ENCODE peak calls at places on chromosomes 16 and 17, in six cellular contexts. S is A549, B is HepG2, Z is K562, X is endothelial cell of umbilical vein, A is GM12878. V is an unnamed sample.

GRCh38 chr16:4846503-4846900 is 586 bp downstream of the GLYR1 start:
- DNase-seq in B (peak), X (peak), S (no peak), Z (peak), A (no peak), V (peak)

GRCh38 chr17:42285346-42286050 is 2.8 kb upstream of the STAT5A start:
- DNase-seq in B (no peak), A (no peak), S (no peak), Z (no peak), X (no peak), V (no peak)

GRCh38 chr16:11603331-11603750 is 16.6 kb upstream of the LITAF start:
- DNase-seq in A (no peak), B (no peak), X (no peak), S (no peak), Z (no peak), V (no peak)

GRCh38 chr16:89897204-89897603 is 21.5 kb upstream of the MC1R start:
- DNase-seq in S (no peak), A (no peak), Z (no peak), X (no peak), B (no peak), V (no peak)

GRCh38 chr17:13353590-13353989 is 248.1 kb downstream of the HS3ST3A1 start:
- DNase-seq in X (no peak), Z (no peak), B (no peak), A (no peak), S (no peak), V (no peak)

GRCh38 chr17:27907976-27908558 is 14.9 kb upstream of the LYRM9 start:
- DNase-seq in X (no peak), Z (peak), B (no peak), S (no peak), A (no peak), V (no peak)

GRCh38 chr16:88650749-88651275 is at the start of gene CYBA:
- DNase-seq in B (peak), S (peak), Z (peak), X (peak), A (peak), V (peak)

GRCh38 chr17:77645441-77646430 is 312.8 kb upstream of the TNRC6C start:
- DNase-seq in Z (no peak), B (no peak), S (no peak), X (no peak), A (no peak), V (peak)

GRCh38 chr16:66247516-66248089 is 118.9 kb upstream of the CDH5 start:
- DNase-seq in S (no peak), X (no peak), Z (no peak), B (no peak), A (no peak), V (no peak)

GRCh38 chr17:60510031-60510430 is 16.0 kb downstream of the APPBP2 start:
- DNase-seq in S (no peak), A (no peak), B (no peak), Z (no peak), X (no peak), V (no peak)

GRCh38 chr16:12896562-12896961 is 4.8 kb upstream of the SHISA9 start:
- DNase-seq in A (no peak), S (no peak), Z (peak), B (peak), X (peak), V (peak)

GRCh38 chr16:17470002-17470870 is 524 bp downstream of the XYLT1 start:
- DNase-seq in Z (no peak), B (no peak), A (no peak), S (peak), X (no peak), V (peak)

GRCh38 chr17:19709841-19710240 is 6.5 kb downstream of the SLC47A2 start:
- DNase-seq in X (no peak), B (no peak), A (no peak), Z (no peak), S (no peak), V (no peak)

GRCh38 chr16:69618307-69618706 is 52.5 kb downstream of the NFAT5 start:
- DNase-seq in B (no peak), S (no peak), Z (no peak), A (no peak), X (peak), V (no peak)

GRCh38 chr16:80993293-80993691 is 13.4 kb downstream of the CMC2 start:
- DNase-seq in X (peak), B (peak), Z (peak), A (no peak), S (no peak), V (no peak)

GRCh38 chr17:46984341-46984740 is 5.3 kb upstream of the RPRML start:
- DNase-seq in Z (no peak), B (no peak), X (no peak), A (no peak), S (no peak), V (no peak)

GRCh38 chr17:73278465-73279453 is 17.1 kb upstream of the CPSF4L start:
- DNase-seq in A (no peak), Z (no peak), X (peak), B (no peak), S (no peak), V (no peak)

GRCh38 chr17:77733576-77734296 is 224.8 kb upstream of the TNRC6C start:
- DNase-seq in S (no peak), X (no peak), B (no peak), Z (no peak), A (no peak), V (no peak)

GRCh38 chr16:30082545-30083090 is 6.8 kb downstream of the PPP4C start:
- DNase-seq in S (no peak), X (no peak), A (no peak), Z (no peak), B (no peak), V (no peak)

GRCh38 chr17:35789044-35789443 is 6.4 kb downstream of the MMP28 start:
- DNase-seq in X (no peak), S (no peak), B (no peak), A (no peak), Z (no peak), V (no peak)

GRCh38 chr16:63813862-63814261 is 1308.0 kb downstream of the CDH11 start:
- DNase-seq in A (no peak), S (no peak), B (no peak), X (no peak), Z (no peak), V (no peak)

GRCh38 chr17:57242148-57242547 is 14.2 kb upstream of the MSI2 start:
- DNase-seq in B (no peak), X (no peak), A (no peak), S (no peak), Z (no peak), V (no peak)
- TF ChIP-seq MAX in B (no peak), X (no peak), A (no peak), S (no peak), Z (no peak), V (no peak)

DNA sequence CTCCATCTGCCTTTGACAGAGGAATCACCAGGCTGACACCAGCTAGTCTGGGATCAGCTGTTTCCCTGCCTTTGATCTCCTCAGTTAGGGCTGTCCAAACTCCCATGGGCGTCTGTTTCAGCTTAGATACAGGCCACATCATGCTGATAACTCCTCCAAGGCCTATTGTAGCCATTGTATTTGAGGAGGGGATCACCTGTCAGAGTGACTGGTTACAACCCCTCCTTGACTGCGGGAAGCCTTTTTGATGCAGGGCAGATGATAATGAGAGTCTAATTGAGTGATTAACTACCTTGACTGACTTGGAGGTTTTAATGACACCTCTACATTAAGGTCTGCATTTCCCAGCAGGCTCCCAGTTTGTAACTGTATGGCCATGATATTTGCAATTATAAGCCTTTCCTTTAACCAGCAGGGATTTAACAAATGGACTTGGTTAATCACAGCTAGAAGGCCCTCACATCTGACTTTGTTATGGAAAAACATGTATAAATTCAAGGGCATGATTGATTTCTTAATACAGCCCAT is 863.5 kb downstream of the KCNJ2 start:
- DNase-seq in A (no peak), X (no peak), S (no peak), Z (no peak), B (no peak), V (no peak)
- TF ChIP-seq MYC in A (no peak), X (no peak), S (no peak), Z (no peak), B (no peak), V (no peak)

GRCh38 chr16:55480228-55480655 is 1.2 kb downstream of the MMP2 start:
- DNase-seq in B (no peak), A (no peak), Z (peak), S (no peak), X (peak), V (peak)

GRCh38 chr16:55482056-55482455 is 3.1 kb downstream of the MMP2 start:
- DNase-seq in B (no peak), S (no peak), X (no peak), A (no peak), Z (no peak), V (no peak)

GRCh38 chr16:55476625-55477533 is 2.1 kb upstream of the MMP2 start:
- DNase-seq in S (no peak), B (no peak), Z (no peak), X (no peak), A (no peak), V (no peak)

GRCh38 chr16:55479560-55480197 is 681 bp downstream of the MMP2 start:
- DNase-seq in A (no peak), Z (no peak), X (peak), B (no peak), S (no peak), V (no peak)

DNA sequence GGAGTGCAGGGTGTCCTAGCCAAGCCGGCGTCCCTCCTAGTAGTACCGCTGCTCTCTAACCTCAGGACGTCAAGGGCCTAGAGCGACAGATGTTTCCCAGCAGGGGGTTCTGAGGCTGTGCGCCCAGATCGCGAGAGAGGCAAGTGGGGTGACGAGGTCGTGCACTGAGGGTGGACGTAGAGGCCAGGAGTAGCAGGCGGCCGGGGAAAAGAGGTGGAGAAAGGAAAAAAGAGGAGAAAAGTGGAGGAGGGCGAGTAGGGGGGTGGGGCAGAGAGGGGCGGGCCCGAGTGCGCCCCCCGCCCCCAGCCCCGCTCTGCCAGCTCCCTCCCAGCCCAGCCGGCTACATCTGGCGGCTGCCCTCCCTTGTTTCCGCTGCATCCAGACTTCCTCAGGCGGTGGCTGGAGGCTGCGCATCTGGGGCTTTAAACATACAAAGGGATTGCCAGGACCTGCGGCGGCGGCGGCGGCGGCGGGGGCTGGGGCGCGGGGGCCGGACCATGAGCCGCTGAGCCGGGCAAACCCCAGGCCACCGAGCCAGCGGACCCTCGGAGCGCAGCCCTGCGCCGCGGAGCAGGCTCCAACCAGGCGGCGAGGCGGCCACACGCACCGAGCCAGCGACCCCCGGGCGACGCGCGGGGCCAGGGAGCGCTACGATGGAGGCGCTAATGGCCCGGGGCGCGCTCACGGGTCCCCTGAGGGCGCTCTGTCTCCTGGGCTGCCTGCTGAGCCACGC is at the start of gene MMP2:
- DNase-seq in B (no peak), Z (no peak), A (no peak), X (peak), S (no peak), V (peak)
- TF ChIP-seq CTCF in B (no peak), Z (no peak), A (no peak), X (no peak), S (no peak), V (no peak)

GRCh38 chr17:64177346-64178010 is 47.5 kb upstream of the ERN1 start:
- DNase-seq in B (no peak), X (no peak), S (no peak), A (no peak), Z (no peak), V (no peak)

GRCh38 chr17:64178011-64178825 is 48.3 kb upstream of the ERN1 start:
- DNase-seq in X (no peak), B (peak), A (no peak), Z (no peak), S (no peak), V (no peak)

GRCh38 chr17:64182325-64183012 is 52.5 kb upstream of the ERN1 start:
- DNase-seq in Z (no peak), B (no peak), X (no peak), A (no peak), S (no peak), V (no peak)

GRCh38 chr17:64180089-64180488 is 50.1 kb upstream of the ERN1 start:
- DNase-seq in A (no peak), X (peak), S (no peak), B (no peak), Z (no peak), V (peak)

DNA sequence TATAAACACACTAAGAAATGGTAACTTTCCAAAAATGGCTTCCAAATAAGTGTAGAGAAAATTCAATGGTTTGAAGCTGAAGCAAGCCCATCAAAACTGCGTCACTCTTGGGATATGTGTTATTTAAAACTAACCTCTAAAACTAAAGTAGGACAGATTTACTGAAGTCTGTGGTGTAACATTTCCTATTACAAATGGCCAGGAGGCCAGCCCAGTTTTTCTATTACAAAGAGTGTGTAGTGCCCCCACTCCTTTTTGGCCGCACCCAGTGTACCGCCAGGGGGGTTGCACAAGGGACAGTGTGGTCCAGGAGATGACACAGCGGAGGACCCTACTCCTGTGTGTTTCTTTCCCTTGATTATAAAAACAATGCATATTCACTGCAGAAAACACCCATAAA is 50.7 kb upstream of the ERN1 start:
- DNase-seq in S (no peak), A (no peak), X (no peak), B (no peak), Z (no peak), V (peak)
- TF ChIP-seq MAX in S (no peak), A (no peak), X (no peak), B (no peak), Z (no peak), V (no peak)

GRCh38 chr17:29625037-29625750 is 2.5 kb upstream of the CORO6 start:
- DNase-seq in A (no peak), X (no peak), Z (no peak), S (no peak), B (no peak), V (no peak)

GRCh38 chr17:29623283-29623647 is 553 bp upstream of the CORO6 start:
- DNase-seq in A (no peak), Z (no peak), X (no peak), B (no peak), S (no peak), V (no peak)

GRCh38 chr17:29621751-29622194 is 939 bp downstream of the CORO6 start:
- DNase-seq in A (no peak), X (no peak), B (no peak), S (no peak), Z (peak), V (no peak)

GRCh38 chr17:29622337-29623282 is at the start of gene CORO6:
- DNase-seq in X (peak), S (peak), A (no peak), Z (peak), B (no peak), V (peak)

GRCh38 chr17:29624586-29624985 is 1.9 kb upstream of the CORO6 start:
- DNase-seq in B (no peak), Z (no peak), X (no peak), S (no peak), A (no peak), V (no peak)
- TF ChIP-seq MYC in B (no peak), Z (no peak), X (no peak), S (no peak), A (no peak), V (no peak)

GRCh38 chr17:62692721-62693431 is 65.4 kb downstream of the MRC2 start:
- DNase-seq in Z (peak), A (no peak), X (no peak), B (peak), S (peak), V (peak)
- TF ChIP-seq CTCF in Z (peak), A (peak), X (peak), B (peak), S (peak), V (peak)

GRCh38 chr17:78888911-78889496 is 14.0 kb downstream of the CEP295NL start:
- DNase-seq in X (no peak), Z (no peak), S (no peak), B (no peak), A (no peak), V (no peak)

GRCh38 chr17:78892062-78892456 is 10.9 kb downstream of the CEP295NL start:
- DNase-seq in B (no peak), S (no peak), A (no peak), Z (no peak), X (no peak), V (no peak)

GRCh38 chr17:78891406-78892061 is 11.5 kb downstream of the CEP295NL start:
- DNase-seq in A (no peak), Z (no peak), X (no peak), B (no peak), S (no peak), V (no peak)

GRCh38 chr17:78889525-78889924 is 13.5 kb downstream of the CEP295NL start:
- DNase-seq in S (no peak), Z (no peak), B (no peak), X (no peak), A (peak), V (no peak)

DNA sequence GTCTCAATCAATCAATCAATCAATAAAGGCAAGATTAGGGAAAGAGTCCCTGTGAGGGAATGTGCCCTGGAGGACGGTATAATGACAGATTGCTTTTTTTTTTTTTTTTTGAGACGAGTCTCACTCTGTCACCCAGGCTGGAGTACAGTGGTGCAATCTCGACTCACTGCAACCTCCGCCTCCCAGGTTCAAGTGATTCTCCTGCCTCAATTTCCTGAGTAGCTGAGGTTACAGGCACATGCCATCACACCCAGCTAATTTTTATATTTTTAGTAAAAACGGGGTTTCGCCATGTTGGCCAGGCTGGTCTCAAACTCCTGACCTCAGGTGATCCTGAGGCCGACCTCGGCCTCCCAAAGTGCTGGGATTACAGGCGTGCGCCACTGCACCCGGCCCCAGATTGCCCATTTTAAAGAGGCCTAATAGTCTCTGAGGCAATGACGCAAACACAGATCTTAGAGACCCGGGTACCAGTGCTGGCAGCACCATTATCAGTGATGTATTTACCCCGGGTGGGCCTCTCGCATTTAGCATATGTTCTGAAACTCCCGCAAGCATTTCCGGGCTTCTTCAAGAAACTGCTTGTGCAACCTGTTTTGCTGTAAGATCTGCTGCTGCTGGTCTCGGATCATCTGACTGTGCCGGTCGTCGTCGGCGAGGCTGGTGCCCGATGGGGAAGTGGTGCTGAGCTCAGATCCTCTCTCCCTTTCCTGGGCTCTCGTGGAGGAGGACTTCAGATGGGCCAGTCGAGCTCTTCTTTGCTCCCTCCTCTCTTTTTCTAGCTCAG is 12.7 kb downstream of the CEP295NL start:
- DNase-seq in S (no peak), A (no peak), B (no peak), Z (no peak), X (no peak), V (peak)
- TF ChIP-seq MAX in S (no peak), A (no peak), B (no peak), Z (no peak), X (no peak), V (no peak)

DNA sequence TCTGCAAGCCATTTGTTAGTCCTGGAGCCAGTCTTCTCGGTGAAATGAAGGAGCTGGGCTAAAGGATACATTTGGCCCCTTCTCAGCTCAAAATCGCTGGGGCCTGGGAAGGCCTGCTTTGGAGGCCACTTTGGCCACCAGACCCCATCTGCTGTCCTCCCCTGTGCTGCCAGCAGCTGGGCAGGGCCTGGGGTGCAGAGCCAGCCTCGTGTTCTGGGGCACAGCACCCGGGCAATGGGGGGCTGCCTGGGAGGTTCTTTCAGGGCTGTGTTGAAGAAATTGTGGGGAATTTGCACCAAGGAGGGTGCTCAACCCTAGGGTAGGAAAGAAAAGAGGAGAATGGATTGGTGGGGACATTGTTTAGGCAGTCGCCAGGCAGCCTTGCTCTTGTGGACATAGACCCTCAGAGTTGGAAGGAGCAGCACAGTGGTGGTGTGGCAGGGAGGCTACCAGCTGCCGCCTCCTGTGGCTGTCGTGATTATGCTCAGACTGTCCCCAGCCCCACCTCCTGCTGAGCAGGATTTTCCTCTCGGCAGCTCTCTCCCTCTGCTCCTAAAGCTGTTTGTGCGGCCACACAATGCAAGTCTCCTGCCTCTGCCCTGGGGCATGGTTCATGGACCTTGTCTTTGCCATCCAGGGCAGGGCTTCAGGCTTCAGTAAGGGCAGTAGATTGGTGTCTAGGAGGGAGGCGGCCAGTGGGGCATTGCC is 174.8 kb downstream of the NTN1 start:
- DNase-seq in S (no peak), B (no peak), A (no peak), Z (no peak), X (no peak), V (no peak)
- TF ChIP-seq MYC in S (no peak), B (no peak), A (no peak), Z (no peak), X (no peak), V (no peak)

GRCh38 chr16:67663151-67663876 is 2.6 kb downstream of the PARD6A start:
- DNase-seq in Z (peak), B (no peak), X (no peak), S (peak), A (no peak), V (peak)
- TF ChIP-seq CTCF in Z (peak), B (peak), X (peak), S (no peak), A (peak), V (peak)